ENCODE peak calls at places on chromosomes 16 and 17, in eight cellular contexts. H is tibial nerve, Z is A549, O is body of pancreas, R is uterus, P is suprapubic skin, Q is Peyer's patch, V is testis. C is an unnamed sample.

GRCh38 chr17:17408236-17408794 is 68.5 kb upstream of the MED9 start:
- DNase-seq in H (no peak), Z (no peak), O (no peak), R (no peak), P (no peak), Q (no peak), V (no peak), C (no peak)

GRCh38 chr17:47877368-47878034 is 18.5 kb upstream of the SP2 start:
- DNase-seq in H (no peak), Z (no peak), O (no peak), R (no peak), P (no peak), Q (peak), V (no peak), C (no peak)

GRCh38 chr16:87178977-87179376 is 138.2 kb downstream of the C16orf95 start:
- DNase-seq in H (no peak), Z (no peak), O (no peak), R (peak), P (no peak), Q (no peak), V (no peak), C (no peak)

GRCh38 chr17:55444471-55445441 is 23.1 kb upstream of the MMD start:
- DNase-seq in H (no peak), Z (no peak), O (no peak), R (no peak), P (no peak), Q (no peak), V (no peak), C (no peak)

GRCh38 chr16:67860589-67861398 is 12.1 kb upstream of the EDC4 start:
- DNase-seq in H (no peak), Z (no peak), O (no peak), R (no peak), P (no peak), Q (no peak), V (no peak), C (no peak)

GRCh38 chr16:8887952-8888560 is 5.9 kb downstream of the LITAFD start:
- DNase-seq in H (peak), Z (no peak), O (peak), R (no peak), P (no peak), Q (peak), V (peak), C (no peak)

GRCh38 chr17:2415081-2415480 is 14.2 kb upstream of the MNT start:
- DNase-seq in H (no peak), Z (no peak), O (no peak), R (no peak), P (no peak), Q (no peak), V (no peak), C (no peak)

GRCh38 chr17:12388206-12388605 is 277.5 kb upstream of the MYOCD start:
- DNase-seq in H (no peak), Z (no peak), O (no peak), R (no peak), P (no peak), Q (no peak), V (no peak), C (no peak)

GRCh38 chr16:65315004-65315398 is 193.1 kb upstream of the CDH11 start:
- DNase-seq in H (peak), Z (no peak), O (peak), R (peak), P (no peak), Q (no peak), V (peak), C (no peak)

GRCh38 chr17:42183741-42184711 is 1.2 kb downstream of the HCRT start:
- DNase-seq in H (peak), Z (peak), O (peak), R (peak), P (peak), Q (peak), V (peak), C (no peak)

GRCh38 chr16:80802902-80803301 is 1.5 kb downstream of the CDYL2 start:
- DNase-seq in H (no peak), Z (no peak), O (no peak), R (no peak), P (no peak), Q (no peak), V (no peak), C (no peak)

GRCh38 chr17:81388091-81388611 is 7.1 kb upstream of the BAHCC1 start:
- DNase-seq in H (no peak), Z (no peak), O (no peak), R (peak), P (no peak), Q (no peak), V (no peak), C (no peak)

GRCh38 chr16:60214321-60214720 is 1480.2 kb upstream of the GOT2 start:
- DNase-seq in H (no peak), Z (no peak), O (no peak), R (no peak), P (no peak), Q (no peak), V (no peak), C (no peak)

GRCh38 chr17:56176101-56176500 is 22.8 kb downstream of the ANKFN1 start:
- DNase-seq in H (no peak), Z (no peak), O (no peak), R (no peak), P (no peak), Q (no peak), V (no peak), C (no peak)

GRCh38 chr16:49150341-49150740 is 131.3 kb downstream of the CBLN1 start:
- DNase-seq in H (no peak), Z (no peak), O (no peak), R (no peak), P (no peak), Q (no peak), V (no peak), C (no peak)

GRCh38 chr16:17362946-17363345 is 107.8 kb downstream of the XYLT1 start:
- DNase-seq in H (no peak), Z (no peak), O (no peak), R (no peak), P (no peak), Q (no peak), V (no peak), C (no peak)

GRCh38 chr16:9422769-9423513 is 331.5 kb downstream of the HAPSTR1 start:
- DNase-seq in H (no peak), Z (no peak), O (peak), R (no peak), P (no peak), Q (no peak), V (no peak), C (no peak)

GRCh38 chr16:73527191-73527590 is 479.3 kb upstream of the ZFHX3 start:
- DNase-seq in H (no peak), Z (no peak), O (no peak), R (no peak), P (no peak), Q (no peak), V (no peak), C (no peak)

GRCh38 chr17:50067996-50068395 is 12.1 kb downstream of the ITGA3 start:
- DNase-seq in H (no peak), Z (no peak), O (no peak), R (no peak), P (no peak), Q (peak), V (no peak), C (no peak)

GRCh38 chr16:50516890-50517289 is 31.3 kb upstream of the NKD1 start:
- DNase-seq in H (no peak), Z (no peak), O (no peak), R (no peak), P (no peak), Q (no peak), V (no peak), C (no peak)

DNA sequence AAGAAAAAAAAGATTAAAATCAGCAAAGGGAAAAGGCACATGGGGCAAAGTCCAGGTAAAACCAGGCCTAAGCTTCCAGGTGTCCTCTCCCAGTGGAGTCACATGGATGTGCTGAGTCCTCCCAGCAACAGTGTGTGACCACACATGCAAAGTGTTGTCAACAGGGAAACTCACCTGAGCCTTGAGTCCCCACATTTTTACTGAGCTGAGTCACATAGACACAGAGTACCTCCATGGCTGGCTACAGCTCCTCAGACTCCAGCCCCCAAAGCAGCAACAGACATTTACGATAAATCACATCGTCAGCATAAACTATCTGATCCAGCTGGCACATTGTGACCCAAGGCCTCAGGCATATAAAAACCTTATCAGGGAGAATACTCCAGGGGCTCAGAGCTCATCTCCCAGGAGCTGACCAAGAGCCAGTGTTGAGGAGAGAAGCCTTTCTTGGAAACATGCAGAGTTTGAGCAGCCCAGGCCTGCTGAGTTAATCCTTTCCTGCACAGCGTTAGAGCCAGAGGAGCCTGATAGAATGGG is 20.5 kb downstream of the ERCC4 start:
- DNase-seq in H (no peak), Z (no peak), O (peak), R (no peak), P (no peak), Q (no peak), V (no peak), C (no peak)
- TF ChIP-seq POLR2A in H (no peak), Z (no peak), O (no peak), R (no peak), P (no peak), Q (no peak), V (no peak), C (no peak)

DNA sequence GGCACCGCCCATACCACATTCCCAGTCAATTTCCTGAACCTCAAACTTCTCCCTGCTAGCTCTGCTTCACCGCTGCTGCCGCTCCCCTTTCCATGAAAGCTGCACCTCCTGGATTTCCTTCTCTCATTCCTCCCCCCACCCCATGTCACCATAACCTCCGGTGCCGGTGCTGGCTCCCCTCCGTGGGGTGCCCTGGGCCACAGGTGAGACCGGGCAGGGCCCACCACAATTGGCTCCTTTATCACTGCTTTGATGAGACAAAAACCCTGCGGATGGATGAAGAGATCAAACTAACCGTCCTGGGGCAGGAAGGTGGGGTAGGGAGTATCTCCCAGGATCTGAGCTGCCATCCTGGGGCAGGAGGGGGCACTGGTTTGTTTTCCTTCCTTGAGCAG is 111.3 kb upstream of the LHX1 start:
- DNase-seq in H (no peak), Z (no peak), O (no peak), R (no peak), P (no peak), Q (no peak), V (no peak), C (no peak)
- TF ChIP-seq CTCF in H (no peak), Z (no peak), O (no peak), R (no peak), P (no peak), Q (no peak), V (no peak), C (no peak)

DNA sequence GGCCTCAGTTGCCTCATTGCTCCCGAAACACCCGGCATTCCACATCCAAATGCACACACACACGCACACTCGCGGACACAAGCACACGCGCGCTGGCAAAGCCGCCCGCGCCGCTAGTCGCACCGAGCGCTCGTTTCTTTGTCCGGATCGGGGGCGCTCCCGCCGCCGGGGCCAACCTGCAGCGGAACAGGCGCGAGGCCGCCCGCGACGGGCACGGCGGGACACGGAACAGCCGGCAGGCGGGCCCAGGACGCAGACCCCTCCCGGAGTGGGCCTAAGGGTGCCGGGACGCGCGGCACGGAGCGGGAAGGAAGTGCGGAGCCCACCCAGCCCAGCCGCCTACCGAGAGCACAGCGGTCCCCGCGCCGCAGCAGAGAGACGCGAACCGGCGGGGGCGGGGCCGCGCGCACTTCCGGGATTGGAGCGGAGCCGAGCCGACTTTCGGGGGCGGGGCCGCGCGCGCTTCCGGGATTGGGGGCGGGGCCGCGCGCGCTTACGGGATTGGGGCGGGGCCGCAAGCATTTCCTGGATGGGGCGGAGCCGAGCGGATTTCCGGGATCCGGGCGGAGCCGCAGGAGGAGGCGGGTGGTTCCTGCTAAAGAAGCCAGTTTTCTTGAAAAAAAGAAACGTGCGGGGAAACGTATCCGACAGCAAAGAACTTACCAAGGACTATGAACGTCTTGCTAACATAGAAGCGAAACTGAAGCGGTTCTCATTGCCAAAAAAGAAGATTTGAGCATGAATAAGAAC is at the start of gene CYBC1:
- DNase-seq in H (peak), Z (peak), O (peak), R (peak), P (peak), Q (peak), V (peak), C (peak)
- TF ChIP-seq POLR2A in H (peak), Z (peak), O (peak), R (peak), P (peak), Q (peak), V (peak), C (no peak)

DNA sequence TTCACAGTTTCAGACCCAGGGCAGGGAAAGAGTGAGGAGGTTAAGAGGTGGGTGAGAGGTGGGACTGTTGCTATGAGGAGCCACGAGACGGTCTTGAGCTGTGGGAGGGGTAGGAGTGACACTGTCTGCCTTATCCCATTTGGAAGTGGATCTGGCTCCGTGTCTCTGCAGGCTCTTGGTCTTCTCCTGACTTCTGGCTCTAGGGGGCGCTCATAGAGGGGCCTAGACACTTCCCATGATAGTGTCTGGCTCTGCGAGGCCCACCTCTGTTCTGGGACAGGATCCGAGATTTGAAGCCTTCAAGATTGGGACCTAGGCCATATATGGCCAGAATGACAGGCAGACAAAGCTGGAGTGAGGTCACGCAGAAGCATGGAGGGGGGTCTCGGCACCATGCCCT is 204.5 kb downstream of the GSG1L start:
- DNase-seq in H (no peak), Z (no peak), O (no peak), R (no peak), P (no peak), Q (no peak), V (no peak), C (no peak)
- TF ChIP-seq CTCF in H (no peak), Z (no peak), O (no peak), R (no peak), P (no peak), Q (no peak), V (no peak), C (no peak)

GRCh38 chr17:34980681-34981537 is 597 bp downstream of the LIG3 start:
- DNase-seq in H (peak), Z (peak), O (peak), R (peak), P (peak), Q (no peak), V (peak), C (peak)
- TF ChIP-seq POLR2A in H (no peak), Z (peak), O (peak), R (no peak), P (peak), Q (peak), V (no peak), C (no peak)

GRCh38 chr16:31333686-31334649 is 21.0 kb upstream of the ITGAX start:
- DNase-seq in H (no peak), Z (peak), O (peak), R (no peak), P (no peak), Q (no peak), V (peak), C (no peak)
- TF ChIP-seq CTCF in H (no peak), Z (peak), O (peak), R (no peak), P (no peak), Q (peak), V (peak), C (peak)

DNA sequence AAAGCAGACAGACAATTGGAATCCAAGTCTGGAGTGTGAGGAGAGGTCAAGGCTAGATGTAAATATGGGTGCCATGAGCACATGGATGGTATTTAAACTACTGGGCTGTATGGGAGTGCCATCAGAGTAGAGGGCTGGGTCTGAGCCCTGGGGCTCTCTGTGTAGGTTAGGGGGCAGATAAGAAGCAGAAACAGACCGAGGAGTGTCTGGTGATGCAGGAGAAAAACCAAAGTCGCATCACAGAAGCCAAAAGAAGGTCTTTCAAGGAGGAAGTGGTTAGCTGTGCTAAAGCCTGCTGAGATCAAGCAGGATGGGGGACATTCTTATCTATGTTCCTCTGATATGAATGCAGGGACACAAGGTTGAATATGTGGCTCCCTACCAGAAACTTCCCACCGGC is 1.9 kb downstream of the TSEN54 start:
- DNase-seq in H (no peak), Z (no peak), O (no peak), R (no peak), P (no peak), Q (no peak), V (no peak), C (no peak)
- TF ChIP-seq POLR2A in H (no peak), Z (no peak), O (no peak), R (no peak), P (no peak), Q (no peak), V (no peak), C (no peak)

GRCh38 chr16:25366078-25366477 is 108.4 kb upstream of the ZKSCAN2 start:
- DNase-seq in H (no peak), Z (no peak), O (no peak), R (no peak), P (no peak), Q (no peak), V (no peak), C (no peak)
- TF ChIP-seq CTCF in H (no peak), Z (no peak), O (no peak), R (no peak), P (no peak), Q (no peak), V (no peak), C (peak)

C was measured in esophagus squamous epithelium.